ENCODE peak calls at places on chromosomes 3 and 15, in six cellular contexts. A is breast epithelium, P is Panc1, D is HepG2, R is SK-N-SH, W is spleen. G is an unnamed sample.

GRCh38 chr15:66708389-66708788 is 6.4 kb downstream of the SMAD6 start:
- DNase-seq in R (no peak), P (no peak), A (no peak), D (no peak), W (no peak), G (no peak)

GRCh38 chr15:85828026-85828597 is 33.4 kb upstream of the KLHL25 start:
- DNase-seq in A (no peak), D (no peak), R (no peak), W (no peak), P (no peak), G (no peak)

GRCh38 chr3:42640771-42641370 is 12.6 kb upstream of the ZBTB47 start:
- DNase-seq in P (no peak), D (no peak), R (no peak), W (no peak), A (no peak), G (no peak)

GRCh38 chr3:18724456-18724855 is 299.3 kb upstream of the SATB1 start:
- DNase-seq in D (no peak), P (no peak), W (no peak), R (no peak), A (no peak), G (no peak)

GRCh38 chr3:45666729-45667440 is 22.3 kb upstream of the SACM1L start:
- DNase-seq in D (no peak), A (no peak), W (no peak), P (no peak), R (peak), G (no peak)

GRCh38 chr3:178750639-178751038 is 214.4 kb downstream of the KCNMB2 start:
- DNase-seq in P (no peak), W (no peak), R (no peak), A (no peak), D (no peak), G (no peak)

GRCh38 chr3:99482191-99482590 is 156.2 kb upstream of the COL8A1 start:
- DNase-seq in P (no peak), D (no peak), R (no peak), A (no peak), W (no peak), G (no peak)

GRCh38 chr15:95563634-95564033 is 766.9 kb upstream of the NR2F2 start:
- DNase-seq in W (no peak), R (no peak), A (no peak), D (no peak), P (no peak), G (no peak)

GRCh38 chr3:156727519-156728205 is 53.3 kb downstream of the TIPARP start:
- DNase-seq in A (no peak), P (no peak), W (no peak), D (no peak), R (no peak), G (no peak)

GRCh38 chr3:17070560-17070959 is 185.8 kb downstream of the PLCL2 start:
- DNase-seq in W (no peak), R (no peak), D (no peak), A (no peak), P (no peak), G (peak)

GRCh38 chr15:74695597-74696397 is at the start of gene EDC3:
- DNase-seq in A (peak), P (peak), R (peak), W (peak), D (peak), G (peak)

GRCh38 chr3:167700046-167700445 is 34.6 kb downstream of the PDCD10 start:
- DNase-seq in P (no peak), R (no peak), A (no peak), W (no peak), D (no peak), G (no peak)

GRCh38 chr3:87076951-87077350 is 86.0 kb upstream of the VGLL3 start:
- DNase-seq in R (no peak), D (peak), W (no peak), A (no peak), P (no peak), G (no peak)

GRCh38 chr15:65092046-65092770 is 15.7 kb downstream of the KBTBD13 start:
- DNase-seq in A (no peak), R (no peak), W (no peak), P (no peak), D (no peak), G (no peak)

GRCh38 chr3:73324203-73325155 is 263.0 kb downstream of the EBLN2 start:
- DNase-seq in D (no peak), A (no peak), W (no peak), P (no peak), R (no peak), G (no peak)

GRCh38 chr15:45121020-45121419 is 6.9 kb downstream of the DUOXA2 start:
- DNase-seq in A (no peak), W (no peak), P (no peak), D (no peak), R (no peak), G (no peak)

GRCh38 chr15:62719316-62719715 is 323.2 kb upstream of the TPM1 start:
- DNase-seq in P (no peak), W (no peak), D (no peak), R (no peak), A (no peak), G (no peak)

GRCh38 chr3:5037828-5038227 is 58.6 kb downstream of the BHLHE40 start:
- DNase-seq in D (no peak), P (no peak), A (no peak), R (no peak), W (peak), G (no peak)

GRCh38 chr15:41966414-41966812 is 5.9 kb downstream of the EHD4 start:
- DNase-seq in P (no peak), R (no peak), D (no peak), A (no peak), W (peak), G (no peak)

GRCh38 chr3:132421832-132422231 is 4.5 kb downstream of the DNAJC13 start:
- DNase-seq in R (no peak), D (peak), A (no peak), P (no peak), W (no peak), G (no peak)

GRCh38 chr3:175338775-175339535 is 479.8 kb downstream of the NAALADL2 start:
- DNase-seq in W (no peak), A (no peak), P (peak), D (no peak), R (no peak), G (peak)

GRCh38 chr3:89851974-89852621 is 744.7 kb downstream of the EPHA3 start:
- DNase-seq in A (no peak), D (peak), W (no peak), R (peak), P (no peak), G (peak)

GRCh38 chr3:13072239-13073041 is 789 bp downstream of the IQSEC1 start:
- DNase-seq in D (no peak), A (peak), P (no peak), W (peak), R (peak), G (peak)

GRCh38 chr3:27105904-27106303 is 263.3 kb downstream of the NEK10 start:
- DNase-seq in W (no peak), A (no peak), R (no peak), D (no peak), P (no peak), G (no peak)

GRCh38 chr15:101240364-101240763 is 11.5 kb downstream of the CHSY1 start:
- DNase-seq in R (no peak), W (no peak), D (no peak), A (no peak), P (no peak), G (no peak)

GRCh38 chr3:57006949-57007419 is 53.5 kb upstream of the SPATA12 start:
- DNase-seq in P (no peak), W (no peak), D (no peak), R (no peak), A (peak), G (peak)

GRCh38 chr3:96863129-96863740 is 48.8 kb downstream of the EPHA6 start:
- DNase-seq in W (no peak), R (peak), D (peak), A (peak), P (peak), G (peak)

GRCh38 chr3:14266361-14266760 is 87.7 kb downstream of the LSM3 start:
- DNase-seq in P (no peak), D (no peak), R (no peak), A (no peak), W (peak), G (no peak)

GRCh38 chr3:11224010-11224409 is 48.2 kb upstream of the ATG7 start:
- DNase-seq in A (no peak), P (no peak), W (no peak), R (no peak), D (no peak), G (no peak)

GRCh38 chr3:146382386-146382785 is 87.0 kb downstream of the PLSCR2 start:
- DNase-seq in R (no peak), W (no peak), D (peak), P (peak), A (no peak), G (no peak)

DNA sequence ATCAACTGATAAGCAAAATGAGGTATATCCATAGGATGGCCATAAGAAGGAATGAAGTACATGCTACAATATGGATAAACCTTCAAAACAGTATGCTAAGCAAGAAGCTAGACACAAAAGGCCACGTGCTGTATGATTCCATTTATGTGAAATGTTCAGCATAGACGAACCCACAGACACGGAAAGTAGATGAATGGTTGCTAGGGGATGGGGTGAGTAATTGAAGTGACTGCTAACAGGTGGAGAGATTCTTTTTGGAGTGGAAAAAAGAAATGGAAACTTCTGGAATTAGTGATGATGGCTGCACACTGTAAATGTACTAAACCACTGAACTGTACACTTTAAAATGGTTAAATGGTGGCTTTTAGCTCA is 630 bp upstream of the EFCAB12 start:
- DNase-seq in W (no peak), A (no peak), R (no peak), P (no peak), D (no peak), G (no peak)
- H3K4me3 ChIP-seq in W (no peak), A (peak), R (peak), P (peak), D (no peak), G (no peak)

GRCh38 chr3:39414421-39414907 is 7.9 kb downstream of the RPSA start:
- DNase-seq in A (no peak), R (no peak), W (no peak), P (no peak), D (no peak), G (no peak)
- TF ChIP-seq POLR2AphosphoS5 in A (no peak), R (peak), W (no peak), P (peak), D (peak), G (no peak)

GRCh38 chr3:24493951-24494615 is 567 bp downstream of the THRB start:
- DNase-seq in W (peak), A (peak), D (peak), P (no peak), R (peak), G (peak)
- H3K4me3 ChIP-seq in W (peak), A (peak), D (peak), P (peak), R (peak), G (peak)

DNA sequence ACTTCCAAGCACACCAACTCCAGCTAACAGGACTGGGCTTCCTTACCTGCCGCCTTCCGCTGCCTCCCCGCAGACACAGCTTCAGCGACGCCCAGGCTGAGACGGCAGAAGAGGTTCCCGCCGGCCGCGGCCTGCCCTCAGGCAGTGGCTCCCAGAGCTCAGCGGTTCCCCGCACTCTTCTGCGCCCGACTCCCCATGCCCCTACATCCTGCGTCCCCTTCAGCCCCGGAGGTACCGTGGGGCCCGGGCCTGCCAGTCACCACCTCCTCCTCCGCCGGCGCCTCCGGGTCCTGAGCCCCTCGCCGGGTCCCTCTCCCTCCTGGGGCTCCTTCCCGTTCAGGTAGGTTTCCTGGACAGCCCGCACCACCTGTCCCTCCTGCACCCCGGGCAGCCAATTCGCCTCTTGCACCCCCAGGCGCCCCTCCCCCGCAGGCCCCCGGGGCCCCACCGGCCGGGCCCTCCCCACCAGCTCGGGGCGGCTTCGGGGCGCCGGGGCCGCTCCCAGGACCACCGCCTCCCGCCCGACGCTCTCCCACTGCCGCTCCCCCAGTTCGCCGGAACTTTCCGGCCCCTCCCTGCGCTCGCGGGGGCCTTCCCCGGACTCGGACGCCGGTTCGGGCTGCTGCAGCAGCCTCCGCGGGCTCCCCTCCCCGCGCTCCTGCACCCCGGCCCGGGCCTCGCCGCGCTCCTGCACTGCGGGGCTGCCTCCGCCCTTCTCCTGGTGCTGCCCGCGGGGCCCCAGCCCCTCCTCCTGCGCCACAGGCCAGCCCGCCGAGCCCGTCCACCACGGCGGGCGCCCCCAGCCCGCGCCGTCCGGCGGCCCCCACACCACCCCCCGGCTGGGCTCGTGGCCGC is at the start of gene TNK2:
- DNase-seq in R (peak), W (peak), P (no peak), D (no peak), A (no peak), G (no peak)
- TF ChIP-seq POLR2AphosphoS5 in R (no peak), W (no peak), P (no peak), D (no peak), A (no peak), G (no peak)

GRCh38 chr3:32782417-32782816 is 35.4 kb upstream of the TRIM71 start:
- DNase-seq in D (no peak), P (no peak), R (no peak), A (no peak), W (no peak), G (no peak)
- H3K4me3 ChIP-seq in D (no peak), P (no peak), R (no peak), A (no peak), W (no peak), G (no peak)

GRCh38 chr3:187889601-187890404 is 144.5 kb upstream of the BCL6 start:
- DNase-seq in P (no peak), A (no peak), R (no peak), W (no peak), D (peak), G (no peak)
- TF ChIP-seq POLR2AphosphoS5 in P (no peak), A (no peak), R (no peak), W (no peak), D (no peak), G (no peak)

DNA sequence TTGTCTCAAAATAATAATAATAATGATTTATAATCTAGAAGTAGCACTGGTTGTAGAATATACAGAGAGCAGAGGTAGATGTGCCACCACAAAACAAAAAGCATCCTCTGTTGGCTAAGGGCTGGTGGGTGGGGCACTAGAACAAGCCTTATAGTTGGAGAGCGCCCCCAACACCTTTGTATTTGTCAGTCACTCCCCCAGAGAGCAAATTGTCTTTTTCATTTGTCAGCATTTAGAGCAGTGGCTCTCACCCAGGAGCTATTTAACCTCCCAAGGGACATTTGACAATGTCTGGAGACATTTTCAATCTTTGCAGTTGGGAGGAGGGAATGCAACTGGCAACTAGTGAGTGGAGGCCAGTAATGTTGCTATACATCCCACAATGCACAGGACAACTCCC is 6.3 kb downstream of the KAT2B start:
- DNase-seq in D (no peak), R (no peak), W (no peak), P (no peak), A (no peak), G (no peak)
- H3K4me3 ChIP-seq in D (no peak), R (no peak), W (no peak), P (no peak), A (no peak), G (no peak)

GRCh38 chr3:189868061-189868460 is 236.9 kb downstream of the TP63 start:
- DNase-seq in A (no peak), W (no peak), P (no peak), R (no peak), D (no peak), G (no peak)

DNA sequence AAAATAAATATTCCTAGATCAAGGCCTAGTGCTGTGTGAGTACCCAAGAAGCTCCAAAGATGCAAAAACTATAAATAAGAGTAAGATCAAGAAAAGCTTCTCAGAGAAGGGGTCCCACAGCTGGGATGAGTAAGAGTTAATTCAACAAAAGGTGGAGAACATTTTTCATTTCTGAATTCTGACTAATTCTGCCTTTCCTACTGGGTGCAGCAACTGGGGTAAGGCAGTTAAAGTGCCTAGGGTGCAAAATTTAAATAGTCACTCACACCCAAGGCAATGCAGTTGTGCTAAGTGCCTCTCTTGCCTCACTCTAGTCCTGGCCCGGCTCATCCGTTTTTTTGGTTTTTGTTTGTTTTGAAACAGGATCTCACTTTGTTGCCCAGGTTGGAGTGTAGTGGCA is 240.2 kb downstream of the TP63 start:
- DNase-seq in P (no peak), A (no peak), D (no peak), R (no peak), W (no peak), G (no peak)
- TF ChIP-seq POLR2AphosphoS5 in P (no peak), A (no peak), D (no peak), R (no peak), W (no peak), G (no peak)

G was measured in prostate gland.